ENCODE peak calls at places on chromosomes 11 and 22, in seven cellular contexts. One of them, this sample, is unnamed.

GRCh38 chr11:27291302-27291889 is 71.6 kb downstream of the CCDC34 start:
- DNase-seq in AG09319: no peak
- DNase-seq in right lobe of liver: no peak
- DNase-seq in HFF-Myc: no peak
- DNase-seq in epithelial cell of esophagus: peak
- DNase-seq in WTC11: peak
- DNase-seq in DND-41: peak
- DNase-seq in this sample: no peak

GRCh38 chr11:120021391-120021953 is 116.4 kb downstream of the TRIM29 start:
- DNase-seq in AG09319: no peak
- DNase-seq in right lobe of liver: no peak
- DNase-seq in HFF-Myc: no peak
- DNase-seq in epithelial cell of esophagus: no peak
- DNase-seq in WTC11: no peak
- DNase-seq in DND-41: no peak
- DNase-seq in this sample: no peak

GRCh38 chr22:30947821-30948454 is 20.6 kb downstream of the MORC2 start:
- DNase-seq in AG09319: peak
- DNase-seq in right lobe of liver: no peak
- DNase-seq in HFF-Myc: no peak
- DNase-seq in epithelial cell of esophagus: peak
- DNase-seq in WTC11: no peak
- DNase-seq in DND-41: no peak
- DNase-seq in this sample: no peak

GRCh38 chr11:34600339-34601084 is 20.4 kb upstream of the EHF start:
- DNase-seq in AG09319: no peak
- DNase-seq in right lobe of liver: peak
- DNase-seq in HFF-Myc: no peak
- DNase-seq in epithelial cell of esophagus: no peak
- DNase-seq in WTC11: no peak
- DNase-seq in DND-41: no peak
- DNase-seq in this sample: no peak

GRCh38 chr11:6298605-6299004 is 21.7 kb downstream of the CAVIN3 start:
- DNase-seq in AG09319: no peak
- DNase-seq in right lobe of liver: peak
- DNase-seq in HFF-Myc: no peak
- DNase-seq in epithelial cell of esophagus: peak
- DNase-seq in WTC11: peak
- DNase-seq in DND-41: no peak
- DNase-seq in this sample: no peak

GRCh38 chr11:60938500-60938899 is 13.5 kb downstream of the SLC15A3 start:
- DNase-seq in AG09319: no peak
- DNase-seq in right lobe of liver: no peak
- DNase-seq in HFF-Myc: no peak
- DNase-seq in epithelial cell of esophagus: no peak
- DNase-seq in WTC11: no peak
- DNase-seq in DND-41: no peak
- DNase-seq in this sample: no peak

GRCh38 chr22:36081023-36081431 is 52.4 kb upstream of the RBFOX2 start:
- DNase-seq in AG09319: peak
- DNase-seq in right lobe of liver: no peak
- DNase-seq in HFF-Myc: no peak
- DNase-seq in epithelial cell of esophagus: peak
- DNase-seq in WTC11: no peak
- DNase-seq in DND-41: no peak
- DNase-seq in this sample: peak

GRCh38 chr11:101390539-101390938 is 193.3 kb downstream of the TRPC6 start:
- DNase-seq in AG09319: no peak
- DNase-seq in right lobe of liver: no peak
- DNase-seq in HFF-Myc: no peak
- DNase-seq in epithelial cell of esophagus: peak
- DNase-seq in WTC11: no peak
- DNase-seq in DND-41: no peak
- DNase-seq in this sample: no peak

GRCh38 chr11:116930177-116930576 is 92.8 kb upstream of the APOA1 start:
- DNase-seq in AG09319: no peak
- DNase-seq in right lobe of liver: no peak
- DNase-seq in HFF-Myc: no peak
- DNase-seq in epithelial cell of esophagus: no peak
- DNase-seq in WTC11: no peak
- DNase-seq in DND-41: peak
- DNase-seq in this sample: no peak

GRCh38 chr11:47552086-47552580 is 799 bp downstream of the CELF1 start:
- DNase-seq in AG09319: no peak
- DNase-seq in right lobe of liver: peak
- DNase-seq in HFF-Myc: no peak
- DNase-seq in epithelial cell of esophagus: peak
- DNase-seq in WTC11: peak
- DNase-seq in DND-41: peak
- DNase-seq in this sample: no peak

GRCh38 chr11:94141511-94142307 is 13.1 kb downstream of the PANX1 start:
- DNase-seq in AG09319: no peak
- DNase-seq in right lobe of liver: no peak
- DNase-seq in HFF-Myc: no peak
- DNase-seq in epithelial cell of esophagus: peak
- DNase-seq in WTC11: no peak
- DNase-seq in DND-41: no peak
- DNase-seq in this sample: no peak

DNA sequence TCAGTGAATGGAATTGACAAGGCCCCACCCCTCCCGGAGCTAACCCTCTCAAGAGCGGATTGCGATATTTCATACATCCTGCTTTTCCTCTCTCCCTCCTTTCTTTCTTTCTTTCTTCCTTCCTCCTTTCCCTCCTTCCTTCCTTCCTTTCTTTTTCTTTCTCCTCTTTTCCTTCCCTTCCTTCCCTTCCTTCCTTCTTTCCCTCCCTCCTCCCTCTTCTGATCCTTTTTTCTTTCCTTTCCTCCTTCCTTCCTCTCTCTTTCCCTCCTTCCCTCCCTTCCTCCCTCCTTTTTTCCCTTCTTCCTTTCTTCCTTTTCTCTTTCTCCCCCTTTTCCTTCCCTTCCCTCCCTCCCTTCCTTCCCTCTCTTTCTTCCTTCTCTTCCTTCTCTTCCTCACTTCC is 15.0 kb upstream of the MN1 start:
- DNase-seq in AG09319: no peak
- DNase-seq in right lobe of liver: no peak
- DNase-seq in HFF-Myc: no peak
- DNase-seq in epithelial cell of esophagus: no peak
- DNase-seq in WTC11: no peak
- DNase-seq in DND-41: no peak
- DNase-seq in this sample: no peak
- TF ChIP-seq CTCF in AG09319: no peak
- TF ChIP-seq CTCF in right lobe of liver: no peak
- TF ChIP-seq CTCF in HFF-Myc: no peak
- TF ChIP-seq CTCF in epithelial cell of esophagus: no peak
- TF ChIP-seq CTCF in WTC11: no peak
- TF ChIP-seq CTCF in DND-41: no peak
- TF ChIP-seq CTCF in this sample: no peak

GRCh38 chr22:20550851-20551744 is 43.7 kb downstream of the MED15 start:
- DNase-seq in AG09319: no peak
- DNase-seq in right lobe of liver: no peak
- DNase-seq in HFF-Myc: no peak
- DNase-seq in epithelial cell of esophagus: peak
- DNase-seq in WTC11: peak
- DNase-seq in DND-41: no peak
- DNase-seq in this sample: no peak

GRCh38 chr22:20550057-20550817 is 42.8 kb downstream of the MED15 start:
- DNase-seq in AG09319: no peak
- DNase-seq in right lobe of liver: no peak
- DNase-seq in HFF-Myc: no peak
- DNase-seq in epithelial cell of esophagus: no peak
- DNase-seq in WTC11: no peak
- DNase-seq in DND-41: no peak
- DNase-seq in this sample: no peak

GRCh38 chr22:20552913-20553401 is 45.5 kb downstream of the MED15 start:
- DNase-seq in AG09319: no peak
- DNase-seq in right lobe of liver: no peak
- DNase-seq in HFF-Myc: no peak
- DNase-seq in epithelial cell of esophagus: no peak
- DNase-seq in WTC11: no peak
- DNase-seq in DND-41: no peak
- DNase-seq in this sample: no peak

GRCh38 chr22:20552450-20552894 is 45.1 kb downstream of the MED15 start:
- DNase-seq in AG09319: no peak
- DNase-seq in right lobe of liver: no peak
- DNase-seq in HFF-Myc: no peak
- DNase-seq in epithelial cell of esophagus: no peak
- DNase-seq in WTC11: no peak
- DNase-seq in DND-41: no peak
- DNase-seq in this sample: no peak

GRCh38 chr22:20551805-20552449 is 44.5 kb downstream of the MED15 start:
- DNase-seq in AG09319: no peak
- DNase-seq in right lobe of liver: no peak
- DNase-seq in HFF-Myc: no peak
- DNase-seq in epithelial cell of esophagus: no peak
- DNase-seq in WTC11: no peak
- DNase-seq in DND-41: no peak
- DNase-seq in this sample: no peak
- TF ChIP-seq CTCF in AG09319: peak
- TF ChIP-seq CTCF in right lobe of liver: no peak
- TF ChIP-seq CTCF in HFF-Myc: peak
- TF ChIP-seq CTCF in epithelial cell of esophagus: no peak
- TF ChIP-seq CTCF in WTC11: no peak
- TF ChIP-seq CTCF in DND-41: no peak
- TF ChIP-seq CTCF in this sample: peak

GRCh38 chr22:41966607-41967240 is 2.5 kb upstream of the SEPTIN3 start:
- DNase-seq in AG09319: peak
- DNase-seq in right lobe of liver: no peak
- DNase-seq in HFF-Myc: peak
- DNase-seq in epithelial cell of esophagus: peak
- DNase-seq in WTC11: peak
- DNase-seq in DND-41: peak
- DNase-seq in this sample: peak
- TF ChIP-seq CTCF in AG09319: peak
- TF ChIP-seq CTCF in right lobe of liver: peak
- TF ChIP-seq CTCF in HFF-Myc: peak
- TF ChIP-seq CTCF in epithelial cell of esophagus: peak
- TF ChIP-seq CTCF in WTC11: no peak
- TF ChIP-seq CTCF in DND-41: peak
- TF ChIP-seq CTCF in this sample: peak

DNA sequence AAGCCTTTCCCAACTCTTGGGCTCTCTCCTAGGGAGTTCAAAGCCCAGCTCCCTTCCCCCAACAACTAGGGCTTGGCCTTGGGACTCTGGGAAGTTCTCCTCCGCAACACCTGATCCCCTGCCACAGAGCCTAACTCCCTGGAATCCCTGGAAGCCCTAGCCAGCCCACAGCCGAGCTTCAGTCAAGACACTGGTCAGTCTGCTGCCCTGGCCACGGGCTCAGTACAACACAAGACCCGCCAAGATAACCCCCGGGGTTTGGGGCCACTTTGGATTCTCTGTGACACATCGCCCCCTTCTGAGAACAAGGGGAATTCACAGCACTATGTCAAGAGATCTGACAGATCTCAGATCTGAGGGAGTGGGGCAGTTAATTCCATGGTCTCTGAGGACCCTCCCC is 58.3 kb downstream of the SLC22A12 start:
- DNase-seq in AG09319: no peak
- DNase-seq in right lobe of liver: no peak
- DNase-seq in HFF-Myc: no peak
- DNase-seq in epithelial cell of esophagus: peak
- DNase-seq in WTC11: peak
- DNase-seq in DND-41: peak
- DNase-seq in this sample: no peak
- TF ChIP-seq CTCF in AG09319: peak
- TF ChIP-seq CTCF in right lobe of liver: peak
- TF ChIP-seq CTCF in HFF-Myc: peak
- TF ChIP-seq CTCF in epithelial cell of esophagus: peak
- TF ChIP-seq CTCF in WTC11: peak
- TF ChIP-seq CTCF in DND-41: peak
- TF ChIP-seq CTCF in this sample: peak

GRCh38 chr22:23521442-23522113 is 58.5 kb downstream of the IGLL1 start:
- DNase-seq in AG09319: peak
- DNase-seq in right lobe of liver: peak
- DNase-seq in HFF-Myc: peak
- DNase-seq in epithelial cell of esophagus: peak
- DNase-seq in WTC11: peak
- DNase-seq in DND-41: peak
- DNase-seq in this sample: peak
- TF ChIP-seq CTCF in AG09319: no peak
- TF ChIP-seq CTCF in right lobe of liver: no peak
- TF ChIP-seq CTCF in HFF-Myc: no peak
- TF ChIP-seq CTCF in epithelial cell of esophagus: no peak
- TF ChIP-seq CTCF in WTC11: no peak
- TF ChIP-seq CTCF in DND-41: peak
- TF ChIP-seq CTCF in this sample: no peak